ENCODE peak calls at places on chromosome 12, in seven cellular contexts. P, R, J, S, N, A and X are unnamed samples.

GRCh38 chr12:75578546-75578945 is 67.1 kb upstream of the KRR1 start:
- DNase-seq in P (no peak), R (no peak), S (no peak), J (peak; percentile 48), N (no peak), A (no peak), X (no peak)

GRCh38 chr12:105382771-105383632 is 52.5 kb downstream of the C12orf75 start:
- DNase-seq in A (no peak), N (no peak), P (peak; percentile 49), R (no peak), S (no peak), J (peak; percentile 55), X (peak; percentile 70)

GRCh38 chr12:76236640-76237039 is 111.6 kb downstream of the BBS10 start:
- DNase-seq in N (no peak), J (peak; percentile 12), P (peak; percentile 8), S (no peak), R (no peak), A (no peak), X (no peak)

GRCh38 chr12:50753232-50753769 is 10.6 kb upstream of the ATF1 start:
- DNase-seq in J (no peak), R (no peak), N (no peak), S (no peak), P (no peak), A (no peak), X (no peak)

GRCh38 chr12:124745891-124746570 is 117.6 kb downstream of the SCARB1 start:
- DNase-seq in R (peak; percentile 92), S (peak; percentile 87), A (peak; percentile 96), P (peak; percentile 82), N (peak; percentile 98), J (peak; percentile 93), X (peak; percentile 97)

GRCh38 chr12:92786045-92786444 is 83.3 kb downstream of the PLEKHG7 start:
- DNase-seq in P (no peak), N (no peak), S (no peak), R (no peak), A (no peak), J (no peak), X (no peak)

GRCh38 chr12:113241191-113242017 is 20.1 kb downstream of the TPCN1 start:
- DNase-seq in A (no peak), P (no peak), N (no peak), J (peak; percentile 25), S (peak; percentile 74), R (peak; percentile 48), X (no peak)

GRCh38 chr12:120209851-120210250 is 8.9 kb upstream of the RPLP0 start:
- DNase-seq in R (no peak), N (no peak), J (no peak), S (no peak), A (no peak), P (no peak), X (no peak)

GRCh38 chr12:65335021-65335714 is 56.7 kb downstream of the MSRB3 start:
- DNase-seq in P (no peak), N (peak; percentile 65), J (peak; percentile 86), A (no peak), S (no peak), R (no peak), X (no peak)

GRCh38 chr12:6056406-6057211 is 67.9 kb downstream of the VWF start:
- DNase-seq in P (peak; percentile 63), N (no peak), R (no peak), S (no peak), J (peak; percentile 14), A (no peak), X (no peak)

GRCh38 chr12:39919790-39920189 is 186.1 kb downstream of the SLC2A13 start:
- DNase-seq in A (no peak), P (no peak), N (no peak), J (no peak), R (no peak), S (no peak), X (no peak)

GRCh38 chr12:56628671-56629458 is 1.3 kb downstream of the BAZ2A start:
- DNase-seq in A (no peak), R (peak; percentile 54), J (peak; percentile 31), P (peak; percentile 52), N (peak; percentile 81), S (peak; percentile 79), X (no peak)

GRCh38 chr12:72323881-72324280 is 51.7 kb downstream of the TRHDE start:
- DNase-seq in P (no peak), S (no peak), R (no peak), J (no peak), N (no peak), A (no peak), X (no peak)

GRCh38 chr12:14567311-14568195 is at the start of gene PLBD1:
- DNase-seq in N (peak; percentile 85), A (peak; percentile 89), R (no peak), J (no peak), S (peak; percentile 71), P (peak; percentile 81), X (no peak)

GRCh38 chr12:40192704-40193255 is 32.0 kb upstream of the LRRK2 start:
- DNase-seq in R (no peak), J (no peak), S (peak; percentile 25), A (no peak), N (no peak), P (no peak), X (no peak)

DNA sequence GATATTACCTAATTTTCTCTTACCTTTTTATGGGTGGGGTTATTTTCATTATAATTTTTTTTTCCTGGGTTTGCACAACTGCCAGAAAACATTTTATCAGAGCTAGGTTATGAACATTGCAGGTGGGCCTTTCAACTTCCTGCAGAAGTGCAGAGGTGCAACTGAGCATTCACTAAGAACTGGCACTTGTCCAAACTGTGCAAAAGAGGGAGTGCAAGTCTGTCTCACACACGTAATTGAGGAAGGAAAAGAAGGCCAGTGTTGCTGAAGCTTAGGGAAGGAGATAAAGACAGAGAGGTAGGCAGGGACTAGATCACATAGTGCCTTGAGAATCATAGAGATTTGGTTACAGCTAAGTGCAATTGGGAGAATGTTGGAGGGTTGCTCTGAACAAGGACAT is 14.1 kb upstream of the AMN1 start:
- DNase-seq in P (no peak), N (no peak), A (no peak), S (no peak), R (no peak), J (no peak), X (no peak)
- TF ChIP-seq EP300 in P (no peak), N (no peak), A (no peak), S (no peak), R (no peak), J (no peak), X (no peak)

DNA sequence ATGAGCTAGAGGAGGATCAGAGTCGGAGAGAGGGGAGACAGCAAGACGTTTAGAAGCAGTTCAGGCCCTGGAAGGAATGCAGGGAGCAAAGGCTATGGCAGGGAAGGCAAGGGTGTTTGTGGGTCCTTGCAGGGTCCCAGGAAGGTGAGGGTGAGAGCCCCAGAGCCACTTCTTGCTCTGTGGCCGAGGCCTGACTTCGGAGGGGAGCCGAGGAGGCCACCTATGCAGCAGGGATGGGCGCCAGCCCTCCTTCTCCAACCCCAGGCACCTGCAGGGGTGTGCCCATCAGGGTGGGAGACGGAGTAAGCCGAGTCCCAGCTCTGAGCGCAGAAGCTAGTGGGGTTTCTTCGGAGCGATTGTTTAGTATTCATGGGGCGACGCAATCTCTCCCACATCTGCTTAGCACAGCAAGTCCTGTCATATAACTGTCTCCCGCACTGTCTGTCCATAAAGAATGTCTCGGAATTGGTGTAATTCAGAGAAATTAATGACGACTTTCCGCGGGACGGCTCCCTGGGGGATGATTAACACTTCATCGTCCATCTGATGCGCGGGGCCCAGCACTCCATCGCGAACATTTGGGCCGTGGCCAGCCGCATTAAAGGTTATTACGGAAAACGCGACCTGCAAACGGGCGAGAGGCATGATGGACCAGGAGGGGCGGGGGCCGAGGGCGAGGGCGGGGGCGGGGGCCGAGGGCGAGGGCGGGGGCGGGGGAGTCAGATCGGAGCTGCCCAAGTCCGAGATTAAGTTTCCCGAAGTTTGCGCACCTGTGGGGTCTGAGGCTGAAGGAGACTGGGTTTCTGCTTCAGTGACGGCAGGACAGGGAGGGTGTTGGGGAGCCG is 12.3 kb upstream of the CALCOCO1 start:
- DNase-seq in A (no peak), N (no peak), P (no peak), S (no peak), J (no peak), R (no peak), X (no peak)
- TF ChIP-seq EP300 in A (no peak), N (no peak), P (no peak), S (no peak), J (no peak), R (no peak), X (no peak)

GRCh38 chr12:103929909-103930786 is at the start of gene HSP90B1:
- DNase-seq in R (peak; percentile 99), A (peak; percentile 100), J (peak; percentile 100), S (peak; percentile 100), P (peak; percentile 98), N (peak; percentile 100), X (peak; percentile 100)
- TF ChIP-seq EP300 in R (peak; percentile 96), A (no peak), J (peak; percentile 7), S (no peak), P (no peak), N (no peak), X (no peak)

GRCh38 chr12:43835656-43836454 is at the start of gene TMEM117:
- DNase-seq in S (peak; percentile 72), N (peak; percentile 84), P (peak; percentile 80), R (peak; percentile 22), J (peak; percentile 25), A (peak; percentile 90), X (no peak)
- TF ChIP-seq EP300 in S (no peak), N (no peak), P (no peak), R (no peak), J (no peak), A (no peak), X (no peak)

DNA sequence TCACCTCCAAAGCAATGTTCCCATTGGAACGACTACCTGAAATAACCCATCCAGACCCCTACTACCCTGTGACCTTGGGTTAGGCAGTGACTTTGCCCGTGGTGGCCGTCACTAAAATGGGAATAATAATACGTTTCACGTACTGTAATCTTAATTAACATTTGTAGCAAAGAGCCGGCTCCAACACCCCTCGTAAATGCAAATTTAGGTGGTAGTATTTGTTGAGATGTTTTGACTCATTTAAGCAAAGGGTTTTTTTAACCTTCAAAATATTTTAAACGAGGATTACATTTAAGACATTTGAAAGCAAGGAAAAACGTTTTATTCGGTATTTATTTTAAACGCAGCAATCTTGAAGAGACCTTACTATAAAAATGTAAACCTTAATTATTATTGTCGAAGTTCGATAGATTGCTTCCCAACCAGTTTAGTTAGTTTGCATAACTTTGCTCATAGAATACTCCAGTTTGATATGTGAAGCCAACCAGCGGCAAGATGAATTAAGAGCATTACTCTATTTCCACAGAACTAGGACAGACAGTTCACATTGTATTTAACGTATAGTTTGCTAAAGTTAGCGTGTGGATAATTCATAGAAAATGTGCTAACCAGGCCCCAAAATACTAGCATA is 1.4 kb upstream of the ARID2 start:
- DNase-seq in R (no peak), P (no peak), N (no peak), S (no peak), A (no peak), J (no peak), X (no peak)
- TF ChIP-seq EP300 in R (no peak), P (no peak), N (no peak), S (no peak), A (no peak), J (no peak), X (no peak)